ENCODE peak calls at places on chromosomes 6 and 20, in nine cellular contexts. One of them, this sample, is unnamed.

GRCh38 chr6:12401200-12401599 is 111.0 kb downstream of the EDN1 start:
- DNase-seq in progenitor cell of endocrine pancreas: no peak
- DNase-seq in HCT116: no peak
- DNase-seq in tibial artery: no peak
- DNase-seq in coronary artery: no peak
- DNase-seq in ascending aorta: no peak
- DNase-seq in K562: no peak
- DNase-seq in foreskin fibroblast: no peak
- DNase-seq in left ventricle myocardium inferior: no peak
- DNase-seq in this sample: no peak

GRCh38 chr20:62856931-62857619 is 4.5 kb downstream of the TCFL5 start:
- DNase-seq in HCT116: no peak
- DNase-seq in ascending aorta: no peak
- DNase-seq in coronary artery: no peak
- DNase-seq in foreskin fibroblast: no peak
- DNase-seq in progenitor cell of endocrine pancreas: no peak
- DNase-seq in left ventricle myocardium inferior: no peak
- DNase-seq in K562: no peak
- DNase-seq in tibial artery: no peak
- DNase-seq in this sample: no peak

GRCh38 chr6:36544228-36544627 is 3.1 kb downstream of the STK38 start:
- DNase-seq in tibial artery: no peak
- DNase-seq in progenitor cell of endocrine pancreas: no peak
- DNase-seq in coronary artery: no peak
- DNase-seq in K562: no peak
- DNase-seq in HCT116: no peak
- DNase-seq in left ventricle myocardium inferior: no peak
- DNase-seq in ascending aorta: no peak
- DNase-seq in foreskin fibroblast: peak; percentile 41
- DNase-seq in this sample: no peak

GRCh38 chr6:141421378-141421777 is 711.3 kb upstream of the GJE1 start:
- DNase-seq in tibial artery: no peak
- DNase-seq in K562: no peak
- DNase-seq in progenitor cell of endocrine pancreas: no peak
- DNase-seq in ascending aorta: no peak
- DNase-seq in left ventricle myocardium inferior: no peak
- DNase-seq in foreskin fibroblast: peak; percentile 79
- DNase-seq in coronary artery: no peak
- DNase-seq in HCT116: peak; percentile 8
- DNase-seq in this sample: peak; percentile 80

GRCh38 chr20:38179846-38180245 is 14.8 kb upstream of the TGM2 start:
- DNase-seq in tibial artery: no peak
- DNase-seq in progenitor cell of endocrine pancreas: no peak
- DNase-seq in left ventricle myocardium inferior: no peak
- DNase-seq in K562: no peak
- DNase-seq in HCT116: no peak
- DNase-seq in ascending aorta: no peak
- DNase-seq in coronary artery: no peak
- DNase-seq in foreskin fibroblast: no peak
- DNase-seq in this sample: no peak

GRCh38 chr20:44646023-44646640 is 5.4 kb downstream of the ADA start:
- DNase-seq in tibial artery: no peak
- DNase-seq in ascending aorta: no peak
- DNase-seq in left ventricle myocardium inferior: no peak
- DNase-seq in K562: no peak
- DNase-seq in HCT116: no peak
- DNase-seq in foreskin fibroblast: no peak
- DNase-seq in coronary artery: no peak
- DNase-seq in progenitor cell of endocrine pancreas: no peak
- DNase-seq in this sample: no peak

GRCh38 chr6:155126727-155127439 is 131.8 kb downstream of the TIAM2 start:
- DNase-seq in tibial artery: no peak
- DNase-seq in K562: no peak
- DNase-seq in HCT116: peak; percentile 93
- DNase-seq in progenitor cell of endocrine pancreas: no peak
- DNase-seq in foreskin fibroblast: peak; percentile 79
- DNase-seq in coronary artery: no peak
- DNase-seq in ascending aorta: peak; percentile 68
- DNase-seq in left ventricle myocardium inferior: no peak
- DNase-seq in this sample: peak; percentile 84

GRCh38 chr6:163415176-163415619 is 680 bp downstream of the QKI start:
- DNase-seq in progenitor cell of endocrine pancreas: no peak
- DNase-seq in foreskin fibroblast: no peak
- DNase-seq in ascending aorta: no peak
- DNase-seq in coronary artery: no peak
- DNase-seq in tibial artery: no peak
- DNase-seq in K562: peak; percentile 57
- DNase-seq in HCT116: no peak
- DNase-seq in left ventricle myocardium inferior: no peak
- DNase-seq in this sample: no peak

GRCh38 chr6:27688014-27688586 is 215.2 kb upstream of the ZNF184 start:
- DNase-seq in HCT116: peak; percentile 93
- DNase-seq in ascending aorta: peak; percentile 79
- DNase-seq in foreskin fibroblast: peak; percentile 86
- DNase-seq in coronary artery: peak; percentile 75
- DNase-seq in K562: peak; percentile 79
- DNase-seq in tibial artery: peak; percentile 83
- DNase-seq in progenitor cell of endocrine pancreas: peak; percentile 64
- DNase-seq in left ventricle myocardium inferior: peak; percentile 48
- DNase-seq in this sample: peak; percentile 95

GRCh38 chr6:27684264-27685211 is 211.6 kb upstream of the ZNF184 start:
- DNase-seq in progenitor cell of endocrine pancreas: no peak
- DNase-seq in foreskin fibroblast: peak; percentile 65
- DNase-seq in left ventricle myocardium inferior: no peak
- DNase-seq in ascending aorta: no peak
- DNase-seq in coronary artery: no peak
- DNase-seq in K562: peak; percentile 56
- DNase-seq in tibial artery: no peak
- DNase-seq in HCT116: peak; percentile 94
- DNase-seq in this sample: peak; percentile 96

GRCh38 chr6:27685278-27685677 is 212.4 kb upstream of the ZNF184 start:
- DNase-seq in K562: no peak
- DNase-seq in progenitor cell of endocrine pancreas: no peak
- DNase-seq in foreskin fibroblast: no peak
- DNase-seq in ascending aorta: no peak
- DNase-seq in left ventricle myocardium inferior: no peak
- DNase-seq in HCT116: no peak
- DNase-seq in coronary artery: no peak
- DNase-seq in tibial artery: no peak
- DNase-seq in this sample: no peak

DNA sequence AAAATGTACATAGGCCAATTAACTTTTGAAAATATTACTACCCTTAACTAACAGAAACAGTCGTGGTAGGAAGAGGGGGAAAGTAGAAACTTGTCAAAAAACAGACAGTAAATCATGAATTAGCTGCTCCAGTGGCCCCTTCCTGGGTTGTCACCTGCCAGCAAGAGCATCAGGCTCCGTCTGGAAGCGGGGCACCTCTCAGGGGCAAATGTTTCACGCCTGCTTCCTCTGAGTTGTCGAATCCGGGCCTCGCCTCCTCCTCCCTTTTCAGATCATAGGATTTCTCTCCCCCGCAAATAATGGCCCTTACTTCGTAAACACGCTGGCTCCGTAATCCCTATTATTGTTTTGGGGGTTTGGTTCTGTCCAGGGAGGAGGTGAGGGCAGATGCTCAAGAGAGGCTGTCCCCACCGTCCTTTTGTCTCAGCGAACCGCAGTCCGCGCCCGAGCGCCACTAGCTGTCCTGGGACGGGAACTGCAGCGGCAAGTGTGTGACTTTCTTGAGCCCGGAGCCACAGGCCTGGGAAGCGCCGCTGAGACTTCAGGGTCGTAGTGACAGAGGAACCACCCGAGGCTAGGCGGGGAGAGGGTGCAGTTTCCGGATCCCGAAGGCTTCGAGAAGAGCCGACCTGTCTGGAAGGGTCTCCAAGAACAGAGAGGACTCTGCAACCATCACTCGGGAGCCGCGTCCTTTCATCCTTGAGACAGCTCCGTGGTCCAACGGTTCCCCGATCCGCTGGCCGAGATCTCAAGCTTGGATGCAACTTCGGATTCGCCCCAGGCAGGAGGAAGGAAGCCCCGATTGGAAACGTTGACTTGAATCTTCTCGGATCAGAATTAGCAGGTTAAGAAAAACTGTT is 214.5 kb upstream of the ZNF184 start:
- DNase-seq in tibial artery: peak; percentile 71
- DNase-seq in ascending aorta: peak; percentile 72
- DNase-seq in HCT116: peak; percentile 79
- DNase-seq in coronary artery: peak; percentile 78
- DNase-seq in foreskin fibroblast: peak; percentile 75
- DNase-seq in progenitor cell of endocrine pancreas: peak; percentile 64
- DNase-seq in K562: peak; percentile 78
- DNase-seq in left ventricle myocardium inferior: peak; percentile 41
- DNase-seq in this sample: peak; percentile 85
- TF ChIP-seq CTCF in tibial artery: peak; percentile 17
- TF ChIP-seq CTCF in ascending aorta: peak; percentile 27
- TF ChIP-seq CTCF in HCT116: peak; percentile 79
- TF ChIP-seq CTCF in coronary artery: no peak
- TF ChIP-seq CTCF in foreskin fibroblast: peak; percentile 83
- TF ChIP-seq CTCF in progenitor cell of endocrine pancreas: peak; percentile 78
- TF ChIP-seq CTCF in K562: peak; percentile 95
- TF ChIP-seq CTCF in left ventricle myocardium inferior: peak; percentile 43
- TF ChIP-seq CTCF in this sample: peak; percentile 76

DNA sequence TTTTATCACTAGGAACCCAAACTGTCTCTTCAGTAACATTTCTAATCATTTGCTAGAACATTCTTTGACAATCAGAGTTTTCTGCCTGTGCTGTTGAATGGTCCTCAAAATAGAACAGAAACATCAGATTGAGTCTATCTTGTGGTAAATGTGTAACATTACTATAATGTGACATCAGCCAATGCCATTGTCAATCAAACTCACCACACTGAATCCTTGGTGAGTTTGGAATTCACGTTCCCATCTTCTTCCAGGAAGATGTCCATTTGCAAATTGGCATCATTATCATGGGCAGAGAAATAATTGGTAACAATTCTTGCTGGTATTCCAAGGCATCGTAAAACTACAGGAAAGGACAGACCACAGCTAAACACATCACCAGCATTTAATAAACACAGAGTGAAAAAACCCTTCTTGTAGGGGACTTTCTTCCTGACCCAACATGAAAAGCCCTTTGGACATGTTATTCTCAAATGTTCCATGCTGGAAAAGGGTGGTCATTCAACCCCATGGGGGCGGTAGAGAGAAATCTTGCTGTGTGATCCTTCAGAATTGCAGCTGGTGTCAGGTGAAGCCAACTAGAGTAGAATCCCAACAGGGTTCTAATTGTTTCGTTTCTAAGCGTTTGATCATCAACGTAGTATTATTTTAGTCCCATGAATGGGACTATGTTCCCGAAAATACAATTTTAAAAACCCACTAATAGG is 98.5 kb downstream of the F13A1 start:
- DNase-seq in K562: peak; percentile 60
- DNase-seq in foreskin fibroblast: no peak
- DNase-seq in left ventricle myocardium inferior: no peak
- DNase-seq in ascending aorta: no peak
- DNase-seq in coronary artery: no peak
- DNase-seq in tibial artery: no peak
- DNase-seq in progenitor cell of endocrine pancreas: no peak
- DNase-seq in HCT116: no peak
- DNase-seq in this sample: no peak
- TF ChIP-seq CTCF in K562: peak; percentile 62
- TF ChIP-seq CTCF in foreskin fibroblast: no peak
- TF ChIP-seq CTCF in left ventricle myocardium inferior: peak; percentile 54
- TF ChIP-seq CTCF in ascending aorta: no peak
- TF ChIP-seq CTCF in coronary artery: no peak
- TF ChIP-seq CTCF in tibial artery: no peak
- TF ChIP-seq CTCF in progenitor cell of endocrine pancreas: peak; percentile 50
- TF ChIP-seq CTCF in HCT116: peak; percentile 62
- TF ChIP-seq CTCF in this sample: no peak

GRCh38 chr20:14634666-14635065 is 297.3 kb upstream of the FLRT3 start:
- DNase-seq in progenitor cell of endocrine pancreas: no peak
- DNase-seq in left ventricle myocardium inferior: no peak
- DNase-seq in HCT116: no peak
- DNase-seq in coronary artery: no peak
- DNase-seq in K562: no peak
- DNase-seq in tibial artery: no peak
- DNase-seq in ascending aorta: no peak
- DNase-seq in foreskin fibroblast: no peak
- DNase-seq in this sample: no peak

GRCh38 chr20:14631011-14631410 is 293.6 kb upstream of the FLRT3 start:
- DNase-seq in ascending aorta: no peak
- DNase-seq in tibial artery: no peak
- DNase-seq in left ventricle myocardium inferior: no peak
- DNase-seq in K562: no peak
- DNase-seq in HCT116: no peak
- DNase-seq in foreskin fibroblast: no peak
- DNase-seq in progenitor cell of endocrine pancreas: no peak
- DNase-seq in coronary artery: no peak
- DNase-seq in this sample: no peak

GRCh38 chr20:14637441-14637840 is 300.0 kb upstream of the FLRT3 start:
- DNase-seq in HCT116: no peak
- DNase-seq in K562: no peak
- DNase-seq in coronary artery: no peak
- DNase-seq in foreskin fibroblast: no peak
- DNase-seq in progenitor cell of endocrine pancreas: no peak
- DNase-seq in tibial artery: no peak
- DNase-seq in left ventricle myocardium inferior: no peak
- DNase-seq in ascending aorta: no peak
- DNase-seq in this sample: no peak

GRCh38 chr20:14633507-14633906 is 296.1 kb upstream of the FLRT3 start:
- DNase-seq in progenitor cell of endocrine pancreas: no peak
- DNase-seq in foreskin fibroblast: no peak
- DNase-seq in coronary artery: no peak
- DNase-seq in left ventricle myocardium inferior: no peak
- DNase-seq in HCT116: no peak
- DNase-seq in K562: no peak
- DNase-seq in ascending aorta: no peak
- DNase-seq in tibial artery: no peak
- DNase-seq in this sample: no peak

GRCh38 chr20:14632906-14633305 is 295.5 kb upstream of the FLRT3 start:
- DNase-seq in HCT116: no peak
- DNase-seq in ascending aorta: no peak
- DNase-seq in foreskin fibroblast: no peak
- DNase-seq in coronary artery: no peak
- DNase-seq in tibial artery: no peak
- DNase-seq in progenitor cell of endocrine pancreas: no peak
- DNase-seq in left ventricle myocardium inferior: peak; percentile 14
- DNase-seq in K562: no peak
- DNase-seq in this sample: no peak
- TF ChIP-seq CTCF in HCT116: no peak
- TF ChIP-seq CTCF in ascending aorta: no peak
- TF ChIP-seq CTCF in foreskin fibroblast: no peak
- TF ChIP-seq CTCF in coronary artery: no peak
- TF ChIP-seq CTCF in tibial artery: no peak
- TF ChIP-seq CTCF in progenitor cell of endocrine pancreas: no peak
- TF ChIP-seq CTCF in left ventricle myocardium inferior: peak; percentile 15
- TF ChIP-seq CTCF in K562: no peak
- TF ChIP-seq CTCF in this sample: no peak

DNA sequence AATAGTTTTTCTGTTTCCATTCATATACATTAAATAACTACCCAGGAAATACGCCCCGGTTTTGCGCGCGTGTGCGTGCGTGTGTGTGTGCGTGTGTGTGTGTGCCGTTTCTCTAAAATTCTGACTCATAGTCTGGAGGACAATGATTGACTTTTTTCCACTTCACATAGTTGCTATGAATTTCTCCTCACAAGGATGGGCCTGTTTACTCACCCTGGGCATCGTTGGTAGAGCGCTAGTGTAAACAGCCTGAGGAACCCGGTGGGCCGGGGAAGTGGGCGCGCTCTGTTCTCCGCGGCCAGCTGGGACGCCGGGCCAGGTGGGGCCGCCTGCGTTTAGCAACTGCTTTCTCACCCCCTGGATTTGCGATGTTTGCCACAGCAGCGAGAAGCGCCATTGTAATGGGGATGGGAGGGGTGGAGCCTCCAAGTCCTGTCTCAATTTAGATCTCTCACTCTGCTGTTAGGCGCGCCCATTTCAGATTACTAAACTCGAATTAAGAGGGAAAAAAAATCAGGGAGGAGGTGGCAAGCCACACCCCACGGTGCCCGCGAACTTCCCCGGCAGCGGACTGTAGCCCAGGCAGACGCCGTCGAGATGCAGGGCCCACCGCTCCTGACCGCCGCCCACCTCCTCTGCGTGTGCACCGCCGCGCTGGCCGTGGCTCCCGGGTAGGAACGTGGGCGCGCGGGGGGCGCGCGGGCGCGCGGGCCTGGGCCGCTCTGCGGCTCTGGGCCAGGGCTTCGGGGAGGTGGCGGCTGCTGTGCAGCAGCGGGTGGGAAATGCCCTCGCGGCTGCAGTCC is at the start of gene CD109:
- DNase-seq in progenitor cell of endocrine pancreas: peak; percentile 30
- DNase-seq in K562: no peak
- DNase-seq in HCT116: peak; percentile 78
- DNase-seq in tibial artery: peak; percentile 71
- DNase-seq in coronary artery: no peak
- DNase-seq in ascending aorta: peak; percentile 66
- DNase-seq in left ventricle myocardium inferior: peak; percentile 40
- DNase-seq in foreskin fibroblast: peak; percentile 82
- DNase-seq in this sample: peak; percentile 78
- TF ChIP-seq CTCF in progenitor cell of endocrine pancreas: no peak
- TF ChIP-seq CTCF in K562: no peak
- TF ChIP-seq CTCF in HCT116: no peak
- TF ChIP-seq CTCF in tibial artery: no peak
- TF ChIP-seq CTCF in coronary artery: no peak
- TF ChIP-seq CTCF in ascending aorta: no peak
- TF ChIP-seq CTCF in left ventricle myocardium inferior: no peak
- TF ChIP-seq CTCF in foreskin fibroblast: no peak
- TF ChIP-seq CTCF in this sample: no peak

This sample was measured in HFFc6.